ENCODE peak calls at places on chromosomes 2 and 18, in six cellular contexts. B is breast epithelium, A is A673, J is Panc1, D is tibial nerve, X is right lobe of liver. L is an unnamed sample. For H3K36me3, the result is how much of the 10 kb centered on the place peaks cover.

GRCh38 chr2:112841399-112842044 is 4.9 kb upstream of the IL1B start:
- DNase-seq in A (no peak), X (no peak), B (no peak), J (no peak), D (no peak), L (no peak)

GRCh38 chr18:58388736-58389135 is 240.2 kb downstream of the ALPK2 start:
- DNase-seq in B (no peak), D (no peak), J (no peak), X (no peak), A (no peak), L (no peak)

GRCh38 chr2:7118606-7119503 is 201.6 kb downstream of the RNF144A start:
- DNase-seq in X (no peak), A (peak), D (peak), J (no peak), B (no peak), L (no peak)

GRCh38 chr2:30798536-30798991 is 8.7 kb downstream of the CAPN13 start:
- DNase-seq in A (peak), J (no peak), X (no peak), B (no peak), D (no peak), L (no peak)

GRCh38 chr2:74850816-74851566 is 17.1 kb downstream of the HK2 start:
- DNase-seq in A (no peak), D (no peak), J (no peak), B (no peak), X (no peak), L (peak)

GRCh38 chr2:24947758-24948157 is 24.0 kb downstream of the DNAJC27 start:
- DNase-seq in D (no peak), X (no peak), J (no peak), A (no peak), B (no peak), L (no peak)

GRCh38 chr2:42566837-42567251 is 1.6 kb upstream of the MTA3 start:
- DNase-seq in A (no peak), X (no peak), J (no peak), B (no peak), D (no peak), L (no peak)

GRCh38 chr2:54122939-54123338 is 7.5 kb downstream of the ACYP2 start:
- DNase-seq in D (no peak), X (no peak), J (no peak), A (peak), B (no peak), L (peak)

GRCh38 chr18:74468547-74469014 is 11.5 kb upstream of the DIPK1C start:
- DNase-seq in D (no peak), J (no peak), B (no peak), A (no peak), X (no peak), L (no peak)

GRCh38 chr18:60411715-60412114 is 39.1 kb upstream of the MC4R start:
- DNase-seq in B (no peak), D (no peak), A (peak), X (no peak), J (no peak), L (no peak)

GRCh38 chr2:65991332-65991731 is 443.6 kb upstream of the MEIS1 start:
- DNase-seq in B (no peak), A (peak), X (no peak), J (no peak), D (no peak), L (no peak)

GRCh38 chr2:208466133-208466919 is 59.7 kb downstream of the PTH2R start:
- DNase-seq in J (peak), A (peak), D (no peak), B (no peak), X (no peak), L (no peak)

GRCh38 chr2:15796543-15796942 is 143.8 kb upstream of the MYCN start:
- DNase-seq in B (no peak), A (no peak), J (no peak), X (no peak), D (no peak), L (no peak)

GRCh38 chr18:46622451-46622850 is 34.6 kb downstream of the LOXHD1 start:
- DNase-seq in J (no peak), D (no peak), B (no peak), X (no peak), A (no peak), L (no peak)

GRCh38 chr18:46623541-46623940 is 33.5 kb downstream of the LOXHD1 start:
- DNase-seq in B (no peak), D (no peak), A (peak), X (no peak), J (no peak), L (no peak)

GRCh38 chr18:46621871-46622270 is 35.1 kb downstream of the LOXHD1 start:
- DNase-seq in X (no peak), A (no peak), D (no peak), B (no peak), J (no peak), L (no peak)

GRCh38 chr18:46624127-46624526 is 32.9 kb downstream of the LOXHD1 start:
- DNase-seq in J (no peak), A (no peak), B (no peak), X (no peak), D (no peak), L (no peak)

GRCh38 chr18:46622999-46623398 is 34.0 kb downstream of the LOXHD1 start:
- DNase-seq in A (peak), X (no peak), B (no peak), D (no peak), J (no peak), L (no peak)
- TF ChIP-seq CTCF in A (peak), X (peak), B (no peak), D (no peak), J (peak), L (no peak)

DNA sequence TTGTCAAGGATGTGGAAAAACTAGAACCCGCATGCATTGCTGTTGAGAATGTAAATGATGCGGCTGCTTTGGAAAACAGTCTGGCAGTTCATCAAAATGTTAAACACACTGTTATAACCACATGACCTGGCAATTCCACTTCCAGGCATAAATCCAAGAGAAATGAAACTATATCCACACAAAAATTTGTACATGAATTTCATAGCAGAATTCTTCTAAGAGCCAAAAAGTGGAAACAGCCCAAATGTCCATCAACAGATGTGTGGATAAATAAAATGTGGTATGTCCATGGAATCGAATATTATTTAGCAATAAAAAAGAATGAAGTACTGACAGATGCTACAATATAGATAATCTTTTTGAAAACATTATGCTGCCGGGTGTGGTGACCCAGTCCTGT is 32.1 kb downstream of the ERCC3 start:
- DNase-seq in J (no peak), A (no peak), X (no peak), D (no peak), B (no peak), L (no peak)
- H3K36me3 ChIP-seq in J (under half), A (under half), X (under half), D (under half), B (under half), L (under half)

GRCh38 chr2:235572592-235572991 is 78.7 kb downstream of the AGAP1 start:
- DNase-seq in A (no peak), D (no peak), B (no peak), J (no peak), X (no peak), L (no peak)

GRCh38 chr2:235570966-235571692 is 77.3 kb downstream of the AGAP1 start:
- DNase-seq in B (no peak), D (no peak), A (no peak), J (no peak), X (no peak), L (no peak)

GRCh38 chr2:235568431-235568830 is 74.6 kb downstream of the AGAP1 start:
- DNase-seq in B (no peak), A (no peak), D (no peak), J (no peak), X (no peak), L (no peak)

GRCh38 chr2:235569837-235570236 is 76.0 kb downstream of the AGAP1 start:
- DNase-seq in D (no peak), J (no peak), B (no peak), A (no peak), X (no peak), L (no peak)

DNA sequence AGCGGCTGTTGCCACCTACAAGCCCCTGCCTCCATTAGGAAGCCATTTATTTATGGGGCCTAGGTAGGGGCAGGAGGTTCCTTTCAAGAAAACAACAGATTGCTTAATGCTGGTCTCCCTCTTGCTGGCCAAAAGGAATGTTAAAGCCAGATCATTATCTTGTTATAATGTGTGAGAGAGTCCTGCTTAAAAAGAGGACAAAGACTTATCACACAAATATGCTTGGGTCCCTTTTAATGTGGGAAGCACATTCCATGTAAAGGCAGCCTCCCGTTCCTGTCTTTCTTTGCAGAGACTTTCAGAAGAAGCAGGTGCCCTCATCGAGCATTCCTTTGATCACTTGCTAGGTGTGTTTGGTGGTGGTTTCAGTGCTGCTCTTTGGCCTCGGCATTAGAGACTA is 76.4 kb downstream of the AGAP1 start:
- DNase-seq in A (no peak), D (no peak), J (no peak), X (no peak), B (no peak), L (peak)
- H3K4me3 ChIP-seq in A (no peak), D (no peak), J (no peak), X (no peak), B (no peak), L (no peak)

GRCh38 chr2:163132850-163133249 is 294.3 kb upstream of the KCNH7 start:
- DNase-seq in J (no peak), D (no peak), B (no peak), X (no peak), A (peak), L (no peak)
- TF ChIP-seq CTCF in J (peak), D (peak), B (no peak), X (peak), A (peak), L (peak)

L was measured in BJ.